ENCODE peak calls at places on chromosomes 16 and 17, in eight cellular contexts. K is PC-3, U is AG04450, V is A673, L is neural progenitor cell, A is adrenal gland, P is dorsolateral prefrontal cortex, G is fibroblast of lung. Z is an unnamed sample.

GRCh38 chr16:89067677-89068076 is 26.0 kb upstream of the ACSF3 start:
- DNase-seq in P (no peak), U (no peak), L (no peak), K (peak; percentile 4), A (no peak), V (no peak), G (no peak), Z (no peak)

GRCh38 chr17:68762911-68763310 is 161.7 kb upstream of the FAM20A start:
- DNase-seq in A (no peak), U (no peak), G (no peak), P (no peak), K (no peak), L (no peak), V (no peak), Z (no peak)

GRCh38 chr16:68823401-68823800 is 19.9 kb upstream of the TANGO6 start:
- DNase-seq in P (no peak), V (peak; percentile 11), A (no peak), U (peak; percentile 69), K (no peak), L (peak; percentile 60), G (peak; percentile 96), Z (no peak)

GRCh38 chr17:9833922-9834321 is 8.2 kb downstream of the GLP2R start:
- DNase-seq in A (no peak), P (no peak), U (no peak), G (no peak), V (no peak), L (no peak), K (no peak), Z (no peak)

GRCh38 chr17:48981927-48982539 is 13.6 kb upstream of the GIP start:
- DNase-seq in V (peak; percentile 91), U (no peak), A (no peak), G (no peak), L (no peak), K (no peak), P (no peak), Z (no peak)

GRCh38 chr17:7393613-7394451 is 493 bp downstream of the PLSCR3 start:
- DNase-seq in V (peak; percentile 38), A (no peak), G (no peak), K (peak; percentile 34), U (no peak), L (peak; percentile 85), P (no peak), Z (no peak)

GRCh38 chr17:16506188-16506587 is 14.2 kb upstream of the LRRC75A start:
- DNase-seq in G (no peak), V (no peak), K (no peak), U (no peak), P (no peak), A (no peak), L (no peak), Z (no peak)

GRCh38 chr16:354286-354881 is 1.9 kb upstream of the AXIN1 start:
- DNase-seq in K (no peak), A (no peak), G (no peak), L (no peak), V (no peak), U (no peak), P (no peak), Z (no peak)

GRCh38 chr16:4303973-4304372 is 11.9 kb upstream of the GLIS2 start:
- DNase-seq in K (no peak), P (peak; percentile 54), A (no peak), G (no peak), U (no peak), L (no peak), V (no peak), Z (peak; percentile 47)

GRCh38 chr16:75379911-75380847 is 53.1 kb downstream of the CFDP1 start:
- DNase-seq in K (no peak), P (no peak), V (no peak), A (no peak), G (no peak), U (no peak), L (no peak), Z (no peak)

GRCh38 chr17:77572065-77572601 is 386.4 kb upstream of the TNRC6C start:
- DNase-seq in U (no peak), A (no peak), L (peak; percentile 45), V (no peak), P (no peak), K (no peak), G (no peak), Z (no peak)

GRCh38 chr16:81432899-81433560 is 11.6 kb upstream of the CMIP start:
- DNase-seq in K (no peak), L (no peak), A (no peak), V (no peak), G (no peak), U (no peak), P (no peak), Z (no peak)

GRCh38 chr16:81431554-81432353 is 12.9 kb upstream of the CMIP start:
- DNase-seq in V (no peak), G (peak; percentile 85), L (peak; percentile 41), A (peak; percentile 57), K (peak; percentile 64), P (no peak), U (peak; percentile 20), Z (no peak)

GRCh38 chr16:81424761-81425160 is 19.8 kb upstream of the CMIP start:
- DNase-seq in K (peak; percentile 39), U (no peak), V (no peak), P (no peak), L (no peak), A (no peak), G (no peak), Z (no peak)

GRCh38 chr16:81427245-81427644 is 17.4 kb upstream of the CMIP start:
- DNase-seq in K (no peak), L (no peak), G (no peak), V (no peak), A (no peak), U (no peak), P (no peak), Z (no peak)

DNA sequence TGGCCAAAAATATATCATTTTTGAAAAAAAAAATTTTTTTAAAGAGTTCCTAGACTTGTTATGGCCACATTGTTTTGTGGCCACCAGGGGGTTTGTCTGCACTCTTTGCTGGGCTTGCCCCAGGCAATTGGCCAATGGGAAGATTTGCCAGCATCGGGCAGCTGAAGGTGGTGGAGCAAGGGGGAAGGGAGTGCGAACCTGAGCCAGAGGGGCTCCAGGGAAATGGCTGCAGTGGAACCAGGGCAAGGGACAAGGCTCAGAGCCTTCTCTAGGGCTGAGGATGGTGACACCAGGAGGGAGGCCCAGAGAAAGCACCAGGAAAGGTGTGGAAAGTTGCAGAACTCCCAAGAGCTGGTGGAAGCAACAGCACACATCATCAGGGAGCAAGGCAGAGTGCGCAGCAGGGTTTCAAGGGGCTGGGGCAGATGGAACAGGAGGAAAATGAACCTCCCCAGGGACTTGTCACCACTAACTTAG is 15.5 kb upstream of the CMIP start:
- DNase-seq in U (no peak), A (peak; percentile 77), L (peak; percentile 61), G (peak; percentile 43), P (no peak), K (peak; percentile 60), V (peak; percentile 39), Z (peak; percentile 56)
- TF ChIP-seq CTCF in U (peak; percentile 68), A (peak; percentile 68), L (peak; percentile 59), G (peak; percentile 52), P (peak; percentile 25), K (peak; percentile 57), V (peak; percentile 42), Z (peak; percentile 50)

GRCh38 chr17:50484341-50485155 is 5.9 kb downstream of the RSAD1 start:
- DNase-seq in G (no peak), P (no peak), K (no peak), L (no peak), A (no peak), V (no peak), U (no peak), Z (no peak)
- H3K4me3 ChIP-seq in G (no peak overlapping the region), P (no peak overlapping the region), K (no peak overlapping the region), L (no peak overlapping the region), A (no peak overlapping the region), V (no peak overlapping the region), U (no peak overlapping the region), Z (no peak overlapping the region)

GRCh38 chr17:34579979-34580684 is 750 bp downstream of the TMEM132E start:
- DNase-seq in U (no peak), K (no peak), V (no peak), A (peak; percentile 50), P (peak; percentile 69), G (no peak), L (peak; percentile 75), Z (peak; percentile 66)
- H3K27me3 ChIP-seq in U (peaks cover 64% of the 10 kb centered on the region), K (peaks cover 70% of the 10 kb centered on the region), V (peaks cover 74% of the 10 kb centered on the region), A (peaks cover 69% of the 10 kb centered on the region), P (no peaks in the 10 kb centered on the region), G (peaks cover 37% of the 10 kb centered on the region), L (peaks cover 100% of the 10 kb centered on the region), Z (peaks cover 77% of the 10 kb centered on the region)

GRCh38 chr16:30406911-30407793 is at the start of gene ZNF771:
- DNase-seq in V (peak; percentile 93), L (peak; percentile 95), U (peak; percentile 45), K (peak; percentile 78), G (peak; percentile 82), A (peak; percentile 93), P (peak; percentile 97), Z (peak; percentile 98)
- TF ChIP-seq CTCF in V (no peak), L (no peak), U (no peak), K (no peak), G (no peak), A (no peak), P (no peak), Z (no peak)

DNA sequence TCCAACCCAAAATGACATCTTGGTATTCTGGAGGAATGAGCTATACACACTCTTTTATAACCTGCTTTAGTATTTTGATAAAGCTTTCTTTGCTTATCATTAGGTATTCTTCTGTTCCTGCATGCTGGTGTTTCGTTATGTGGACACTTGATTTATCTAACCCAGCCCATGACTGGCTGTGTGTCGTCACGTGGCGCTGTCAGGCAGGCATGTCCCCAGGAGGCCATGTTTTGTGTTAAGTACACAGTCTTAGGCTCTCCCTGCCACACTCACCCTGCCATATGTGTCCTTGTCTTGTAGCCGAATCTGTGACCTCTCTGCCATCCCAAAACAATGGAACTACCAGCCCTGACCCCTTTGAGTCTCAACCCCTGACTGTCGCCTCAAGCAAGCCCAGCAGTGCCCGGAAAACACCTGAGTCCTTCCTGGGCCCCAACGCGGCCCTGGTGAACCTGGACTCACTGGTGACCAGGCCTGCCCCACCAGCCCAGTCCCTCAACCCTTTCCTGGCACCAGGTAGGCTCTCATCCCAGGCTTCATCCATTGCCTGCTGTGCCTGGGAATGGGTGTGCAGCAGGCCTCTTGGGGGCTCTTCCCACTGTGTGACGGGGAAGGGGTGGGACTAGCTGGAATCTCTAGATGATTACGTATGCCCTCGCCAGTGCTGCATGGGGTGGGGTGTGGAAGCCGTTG is 30.8 kb downstream of the B9D1 start:
- DNase-seq in P (no peak), U (no peak), K (no peak), G (peak; percentile 23), A (no peak), L (no peak), V (no peak), Z (no peak)
- H3K4me3 ChIP-seq in P (no peak overlapping the region), U (no peak overlapping the region), K (no peak overlapping the region), G (no peak overlapping the region), A (no peak overlapping the region), L (no peak overlapping the region), V (no peak overlapping the region), Z (no peak overlapping the region)

GRCh38 chr17:41393294-41393693 is 4.1 kb downstream of the KRT31 start:
- DNase-seq in G (peak; percentile 42), A (no peak), L (no peak), U (no peak), P (no peak), V (no peak), K (no peak), Z (no peak)
- H3K27me3 ChIP-seq in G (peaks cover 2% of the 10 kb centered on the region), A (no peaks in the 10 kb centered on the region), L (no peaks in the 10 kb centered on the region), U (no peaks in the 10 kb centered on the region), P (no peaks in the 10 kb centered on the region), V (no peaks in the 10 kb centered on the region), K (no peaks in the 10 kb centered on the region), Z (peaks cover 7% of the 10 kb centered on the region)

Z was measured in BE2C.